ENCODE peak calls at places on chromosomes 11 and 22, in seven cellular contexts. U is AG09319; P is heart left ventricle; T is 8988T; Y is T-cell; Q is endothelial cell; K is activated CD8-positive, alpha-beta memory T cell treated with anti-CD3 and anti-CD28 coated beads for 4 hours. M is an unnamed sample.

GRCh38 chr22:47169801-47170140 is 407.3 kb downstream of the TBC1D22A start:
- DNase-seq in U (no peak), P (peak; percentile 13), T (no peak), Y (no peak), Q (no peak), K (no peak), M (no peak)

GRCh38 chr22:42863349-42863911 is 6.4 kb upstream of the ARFGAP3 start:
- DNase-seq in U (peak; percentile 49), P (no peak), T (no peak), Y (no peak), Q (no peak), K (peak; percentile 8), M (no peak)

GRCh38 chr11:5807580-5807979 is 1.1 kb upstream of the OR52N2 start:
- DNase-seq in U (no peak), P (no peak), T (no peak), Y (no peak), Q (no peak), K (no peak), M (no peak)

GRCh38 chr11:60767388-60767811 is 10.7 kb downstream of the MS4A15 start:
- DNase-seq in U (no peak), P (no peak), T (no peak), Y (no peak), Q (peak; percentile 34), K (no peak), M (no peak)

GRCh38 chr11:12556788-12557384 is 117.3 kb upstream of the TEAD1 start:
- DNase-seq in U (peak; percentile 94), P (peak; percentile 82), T (no peak), Y (no peak), Q (no peak), K (no peak), M (no peak)

GRCh38 chr11:116607027-116607426 is 165.8 kb downstream of the BUD13 start:
- DNase-seq in U (no peak), P (peak; percentile 3), T (no peak), Y (no peak), Q (no peak), K (no peak), M (no peak)

GRCh38 chr11:47272706-47273105 is 2.8 kb downstream of the MADD start:
- DNase-seq in U (no peak), P (no peak), T (no peak), Y (no peak), Q (no peak), K (no peak), M (no peak)

GRCh38 chr11:59062602-59063529 is 23.2 kb upstream of the GLYATL1B start:
- DNase-seq in U (no peak), P (no peak), T (no peak), Y (no peak), Q (no peak), K (no peak), M (no peak)

GRCh38 chr22:47356433-47357011 is 594.1 kb downstream of the TBC1D22A start:
- DNase-seq in U (no peak), P (no peak), T (no peak), Y (no peak), Q (no peak), K (no peak), M (no peak)

GRCh38 chr11:20443596-20443995 is 56.1 kb downstream of the PRMT3 start:
- DNase-seq in U (no peak), P (no peak), T (no peak), Y (no peak), Q (no peak), K (no peak), M (no peak)

GRCh38 chr11:40273192-40273732 is 1186.2 kb downstream of the LRRC4C start:
- DNase-seq in U (no peak), P (no peak), T (no peak), Y (no peak), Q (no peak), K (no peak), M (no peak)

GRCh38 chr11:119015054-119015611 is 3.0 kb downstream of the RPS25 start:
- DNase-seq in U (no peak), P (no peak), T (no peak), Y (no peak), Q (no peak), K (no peak), M (no peak)

GRCh38 chr22:40224702-40225101 is 47.0 kb downstream of the TNRC6B start:
- DNase-seq in U (no peak), P (no peak), T (no peak), Y (peak; percentile 37), Q (no peak), K (no peak), M (no peak)

M was measured in esophagus squamous epithelium.